ENCODE peak calls at places on chromosomes 12 and 14, in seven cellular contexts. K, P, L, E, T, I and X are unnamed samples.

GRCh38 chr14:23433457-23433856 is 2.0 kb downstream of the MYH7 start:
- DNase-seq in L (no peak), E (no peak), T (no peak), K (no peak), P (no peak), I (no peak), X (no peak)

GRCh38 chr12:64618953-64619590 is 8.8 kb downstream of the RASSF3 start:
- DNase-seq in L (no peak), T (peak), E (no peak), P (no peak), K (no peak), I (no peak), X (no peak)

GRCh38 chr12:17062296-17063061 is 456.5 kb upstream of the LMO3 start:
- DNase-seq in L (no peak), I (no peak), K (no peak), E (no peak), P (no peak), T (peak), X (no peak)

GRCh38 chr12:14834502-14834901 is 8.8 kb downstream of the ART4 start:
- DNase-seq in K (no peak), I (no peak), L (no peak), E (no peak), T (no peak), P (no peak), X (no peak)

GRCh38 chr14:44112774-44113460 is 394.2 kb downstream of the FSCB start:
- DNase-seq in L (no peak), K (no peak), E (no peak), I (no peak), T (no peak), P (no peak), X (no peak)

GRCh38 chr12:46843811-46844210 is 18.0 kb upstream of the SLC38A4 start:
- DNase-seq in P (no peak), E (no peak), T (peak), L (no peak), I (no peak), K (no peak), X (no peak)

GRCh38 chr14:105999361-106000028 is 473.1 kb downstream of the TMEM121 start:
- DNase-seq in P (peak), I (peak), T (peak), L (peak), K (no peak), E (peak), X (peak)

GRCh38 chr12:4829793-4830162 is 79.9 kb upstream of the KCNA1 start:
- DNase-seq in I (no peak), K (no peak), L (no peak), P (no peak), E (no peak), T (no peak), X (no peak)

GRCh38 chr12:104604070-104604994 is 147.6 kb downstream of the CHST11 start:
- DNase-seq in L (peak), K (peak), P (peak), T (peak), I (peak), E (peak), X (peak)

GRCh38 chr12:9730591-9730990 is 2.3 kb downstream of the CLECL1 start:
- DNase-seq in E (no peak), P (no peak), K (no peak), L (no peak), T (no peak), I (no peak), X (no peak)

GRCh38 chr12:42977451-42978230 is 388.1 kb upstream of the PRICKLE1 start:
- DNase-seq in L (no peak), I (no peak), P (no peak), K (no peak), T (peak), E (no peak), X (no peak)

GRCh38 chr14:35878272-35879140 is 52.4 kb downstream of the BRMS1L start:
- DNase-seq in I (no peak), P (peak), L (no peak), E (peak), T (peak), K (no peak), X (no peak)

GRCh38 chr14:74954232-74954946 is 1.0 kb downstream of the PGF start:
- DNase-seq in T (no peak), I (no peak), E (no peak), K (no peak), L (no peak), P (no peak), X (no peak)

GRCh38 chr12:53232641-53233538 is 881 bp upstream of the RARG start:
- DNase-seq in P (no peak), T (peak), K (no peak), I (peak), L (peak), E (no peak), X (peak)

GRCh38 chr12:65977384-65977783 is 153.1 kb downstream of the HMGA2 start:
- DNase-seq in P (no peak), I (no peak), L (no peak), T (no peak), K (no peak), E (no peak), X (no peak)

GRCh38 chr14:43539210-43539609 is 967.9 kb downstream of the FSCB start:
- DNase-seq in T (peak), L (no peak), I (no peak), E (peak), K (peak), P (no peak), X (no peak)

GRCh38 chr12:43029971-43030370 is 440.4 kb upstream of the PRICKLE1 start:
- DNase-seq in L (no peak), K (no peak), T (peak), P (no peak), I (no peak), E (no peak), X (no peak)

GRCh38 chr12:79871621-79872020 is 63.3 kb downstream of the PPP1R12A start:
- DNase-seq in I (no peak), T (no peak), K (no peak), E (no peak), L (no peak), P (no peak), X (no peak)

GRCh38 chr12:70648831-70649230 is 11.6 kb upstream of the PTPRB start:
- DNase-seq in T (peak), P (no peak), K (no peak), L (no peak), E (no peak), I (no peak), X (no peak)

GRCh38 chr12:117125275-117125613 is 26.0 kb upstream of the TESC start:
- DNase-seq in K (no peak), T (peak), I (no peak), L (no peak), E (no peak), P (no peak), X (no peak)

GRCh38 chr12:97940629-97941028 is 478.0 kb downstream of the RMST start:
- DNase-seq in I (no peak), E (no peak), T (no peak), K (no peak), L (no peak), P (no peak), X (no peak)

GRCh38 chr12:97941686-97942354 is 479.2 kb downstream of the RMST start:
- DNase-seq in E (no peak), I (no peak), L (no peak), K (no peak), T (no peak), P (no peak), X (no peak)

GRCh38 chr12:97940105-97940504 is 477.5 kb downstream of the RMST start:
- DNase-seq in L (no peak), P (no peak), I (no peak), T (no peak), K (no peak), E (no peak), X (no peak)

GRCh38 chr12:97936165-97936564 is 473.6 kb downstream of the RMST start:
- DNase-seq in P (no peak), K (no peak), I (no peak), E (no peak), L (no peak), T (no peak), X (no peak)

GRCh38 chr12:97939141-97939540 is 476.5 kb downstream of the RMST start:
- DNase-seq in P (no peak), L (no peak), K (no peak), I (no peak), E (no peak), T (no peak), X (no peak)
- H3K27ac ChIP-seq in P (no peak), L (no peak), K (no peak), I (no peak), E (no peak), T (no peak), X (no peak)

GRCh38 chr12:102010265-102010994 is 51.4 kb downstream of the WASHC3 start:
- DNase-seq in I (no peak), K (no peak), E (no peak), P (no peak), L (no peak), T (no peak), X (no peak)
- H3K4me3 ChIP-seq in I (no peak), K (no peak), E (no peak), P (no peak), L (no peak), T (no peak), X (no peak)

GRCh38 chr12:92030618-92031017 is 115.0 kb downstream of the BTG1 start:
- DNase-seq in T (no peak), L (no peak), P (no peak), K (no peak), I (peak), E (no peak), X (peak)

GRCh38 chr12:92029136-92029535 is 116.5 kb downstream of the BTG1 start:
- DNase-seq in T (no peak), E (no peak), I (no peak), L (no peak), K (no peak), P (no peak), X (no peak)

GRCh38 chr12:92032101-92032500 is 113.5 kb downstream of the BTG1 start:
- DNase-seq in E (no peak), T (no peak), L (no peak), P (no peak), K (no peak), I (no peak), X (no peak)

GRCh38 chr12:92028039-92028709 is 117.5 kb downstream of the BTG1 start:
- DNase-seq in T (peak), I (no peak), P (no peak), K (no peak), L (no peak), E (no peak), X (no peak)

DNA sequence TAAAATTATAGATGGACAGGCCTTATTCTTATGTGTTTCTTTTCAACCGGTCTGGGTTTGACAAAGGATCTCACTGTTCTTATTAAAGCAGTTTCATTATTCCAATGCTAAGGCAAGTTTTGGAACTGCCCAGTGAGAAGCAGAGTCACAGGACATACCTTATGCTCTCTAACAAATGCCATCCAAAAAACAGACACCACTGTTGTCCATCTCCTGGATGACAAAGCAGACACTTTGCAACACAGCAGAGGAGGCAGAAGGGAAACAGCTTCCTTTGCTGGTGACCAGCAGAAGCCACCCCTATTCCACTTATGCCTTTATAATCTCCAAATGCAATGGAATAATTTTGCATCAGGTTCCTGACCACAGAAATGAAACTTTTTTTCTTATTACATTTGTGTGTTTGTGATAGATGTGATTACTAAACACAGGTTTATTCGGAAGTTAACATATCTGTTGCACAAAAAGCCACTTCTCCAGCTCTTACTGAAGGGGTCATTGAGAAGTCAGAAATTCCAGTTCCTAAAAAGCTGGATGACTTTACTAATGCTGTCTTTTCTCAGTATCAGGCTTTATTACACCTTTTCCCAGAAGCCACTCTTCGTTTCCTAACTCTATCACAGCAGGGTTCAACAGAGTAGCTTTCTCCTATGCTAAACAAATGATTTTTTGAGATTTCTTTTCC is 115.6 kb downstream of the BTG1 start:
- DNase-seq in K (no peak), T (no peak), I (no peak), E (no peak), L (no peak), P (no peak), X (no peak)
- H3K27ac ChIP-seq in K (no peak), T (no peak), I (peak), E (no peak), L (peak), P (peak), X (peak)

DNA sequence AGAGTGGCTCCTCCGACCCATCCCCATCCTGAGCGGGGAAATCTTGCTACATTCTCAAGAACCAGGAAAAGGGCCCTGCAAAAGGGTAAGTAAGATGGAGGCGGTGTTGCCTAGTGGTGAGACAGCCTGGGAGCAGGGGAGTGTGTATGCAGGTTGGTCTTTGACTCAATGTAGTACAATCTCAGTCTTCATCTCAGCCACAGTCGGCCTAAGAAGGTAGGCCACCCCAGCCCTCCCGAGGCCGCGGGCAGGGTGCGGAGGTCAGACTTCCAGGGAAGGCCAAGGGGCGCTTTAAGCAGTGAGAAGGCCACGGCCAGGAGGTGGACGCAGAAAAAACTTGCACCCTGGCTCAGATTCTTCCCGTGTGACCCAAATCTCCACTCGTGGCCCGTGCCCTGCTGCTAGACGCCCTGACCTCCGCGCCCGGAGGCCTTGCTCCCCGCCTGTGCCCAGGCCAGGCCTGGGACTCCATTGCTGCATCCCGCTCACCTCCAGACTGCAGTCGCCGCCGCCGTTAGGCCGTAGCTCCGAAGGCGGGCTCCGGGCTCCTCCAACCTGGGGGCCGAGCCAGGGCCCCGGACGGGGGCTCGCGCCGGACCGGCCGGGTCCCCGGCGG is 435 bp downstream of the FOXM1 start:
- DNase-seq in T (peak), L (no peak), K (no peak), P (no peak), E (no peak), I (no peak), X (no peak)
- H3K4me3 ChIP-seq in T (peak), L (peak), K (peak), P (peak), E (peak), I (peak), X (peak)

DNA sequence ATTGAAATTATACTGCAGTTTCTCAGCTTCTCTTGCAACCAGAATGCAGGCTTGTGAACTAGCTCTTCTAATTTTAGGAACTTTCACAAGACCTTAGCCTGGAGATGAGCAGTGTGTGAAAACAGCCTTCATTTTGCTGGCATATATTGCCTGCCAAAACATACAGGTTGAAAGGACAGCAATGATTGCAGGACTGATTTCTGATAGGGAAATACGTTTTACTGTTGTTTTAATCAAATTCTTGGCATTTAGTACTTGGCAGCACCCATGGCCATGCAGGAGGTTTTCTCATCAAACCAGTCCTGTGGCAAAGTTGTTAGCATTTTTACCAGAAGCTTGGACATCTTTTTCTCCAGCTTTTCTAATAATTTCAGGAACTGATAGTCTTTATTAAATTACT is 91.9 kb upstream of the MUCL1 start:
- DNase-seq in T (no peak), K (no peak), E (no peak), I (no peak), P (no peak), L (no peak), X (no peak)
- H3K27ac ChIP-seq in T (no peak), K (no peak), E (no peak), I (no peak), P (no peak), L (no peak), X (no peak)

DNA sequence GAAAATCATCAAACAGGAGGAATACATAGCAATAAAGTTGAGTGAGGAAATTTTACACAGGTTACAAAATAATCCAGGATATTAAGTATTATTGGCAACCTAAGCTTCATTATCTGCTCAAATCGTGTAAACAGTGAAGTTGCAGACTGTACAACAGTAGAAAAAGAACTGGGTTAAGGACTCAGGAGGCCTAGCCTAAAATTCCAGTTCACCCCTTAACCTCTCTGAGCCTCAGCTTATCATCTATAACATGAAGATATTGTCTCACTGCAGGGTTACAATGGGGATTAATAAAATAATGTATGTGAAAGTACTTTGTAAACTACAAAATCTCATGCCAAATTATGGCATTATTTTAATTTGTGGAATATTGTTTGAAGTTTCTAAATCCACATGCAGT is 26.0 kb downstream of the DDHD1 start:
- DNase-seq in I (no peak), P (no peak), T (no peak), L (no peak), E (no peak), K (no peak), X (no peak)
- H3K4me3 ChIP-seq in I (no peak), P (peak), T (peak), L (peak), E (no peak), K (no peak), X (peak)

DNA sequence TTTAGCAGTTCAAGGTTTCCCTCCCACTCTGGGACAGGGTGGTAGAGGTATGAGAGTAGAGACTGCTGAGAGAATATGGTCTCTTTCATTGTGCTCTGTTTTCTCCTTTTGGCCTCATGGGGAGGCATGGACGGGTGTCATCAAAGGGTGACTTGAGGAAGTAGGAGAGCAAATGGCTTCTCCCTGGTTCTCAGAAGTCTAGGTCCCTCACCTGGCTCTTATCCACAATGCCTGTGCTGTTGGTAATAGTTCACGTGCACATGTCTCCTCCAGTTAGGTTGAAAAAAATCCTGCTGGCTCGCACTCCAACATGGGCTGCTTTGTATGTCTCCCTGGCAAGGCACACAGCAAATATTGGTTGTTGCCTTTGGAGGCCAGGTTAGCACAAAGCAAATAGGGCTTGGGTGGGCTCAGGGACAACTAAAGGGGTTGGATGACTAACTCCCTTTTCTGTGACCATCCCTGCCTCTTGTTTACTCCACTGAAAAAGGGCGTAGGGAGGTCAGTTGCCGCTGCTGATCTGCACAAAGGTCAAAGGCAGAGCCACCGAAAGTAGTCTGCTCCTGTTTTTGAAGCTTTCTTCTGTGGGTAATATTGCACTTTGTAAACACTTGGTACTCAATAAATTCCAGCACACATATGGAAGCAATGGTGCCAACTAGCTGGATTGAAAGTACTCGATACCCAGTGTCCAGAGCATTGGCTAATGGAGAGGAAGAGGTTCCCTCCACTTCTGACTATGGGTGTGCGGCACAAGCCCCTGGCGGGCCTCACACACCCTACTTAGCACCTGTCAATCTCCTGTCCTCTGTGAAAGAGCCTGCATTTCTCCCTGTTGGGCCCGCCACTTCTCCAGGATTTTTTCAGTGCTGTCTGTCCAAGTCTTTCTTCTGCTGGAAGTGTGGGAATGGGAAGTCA is 121.8 kb downstream of the SLC38A6 start:
- DNase-seq in P (no peak), K (no peak), I (no peak), T (peak), L (no peak), E (no peak), X (no peak)
- H3K27ac ChIP-seq in P (peak), K (no peak), I (no peak), T (peak), L (peak), E (peak), X (no peak)